ENCODE peak calls at places on chromosomes 4 and X, in six cellular contexts. One of them, this sample, is unnamed. For H3K36me3, the result is how much of the 10 kb centered on the place peaks cover.

GRCh38 chr4:4384837-4385236 is 2.1 kb upstream of the NSG1 start:
- DNase-seq in astrocyte: no peak
- DNase-seq in fibroblast of lung: no peak
- DNase-seq in tibial artery: no peak
- DNase-seq in heart left ventricle: no peak
- DNase-seq in left lung: no peak
- DNase-seq in this sample: peak

GRCh38 chr4:164540987-164541386 is 212.9 kb upstream of the SMIM31 start:
- DNase-seq in tibial artery: no peak
- DNase-seq in heart left ventricle: no peak
- DNase-seq in left lung: no peak
- DNase-seq in fibroblast of lung: no peak
- DNase-seq in astrocyte: no peak
- DNase-seq in this sample: no peak

GRCh38 chrX:39576081-39576701 is 521.6 kb downstream of the BCOR start:
- DNase-seq in fibroblast of lung: no peak
- DNase-seq in left lung: no peak
- DNase-seq in tibial artery: peak
- DNase-seq in astrocyte: no peak
- DNase-seq in heart left ventricle: no peak
- DNase-seq in this sample: no peak

GRCh38 chrX:104854188-104854587 is 288.2 kb downstream of the IL1RAPL2 start:
- DNase-seq in fibroblast of lung: no peak
- DNase-seq in heart left ventricle: no peak
- DNase-seq in left lung: no peak
- DNase-seq in astrocyte: peak
- DNase-seq in tibial artery: no peak
- DNase-seq in this sample: no peak

GRCh38 chrX:33183366-33183765 is 28.0 kb downstream of the DMD start:
- DNase-seq in astrocyte: peak
- DNase-seq in left lung: no peak
- DNase-seq in heart left ventricle: peak
- DNase-seq in fibroblast of lung: peak
- DNase-seq in tibial artery: peak
- DNase-seq in this sample: peak

GRCh38 chrX:96314974-96315373 is 369.7 kb upstream of the DIAPH2 start:
- DNase-seq in tibial artery: no peak
- DNase-seq in fibroblast of lung: peak
- DNase-seq in astrocyte: peak
- DNase-seq in heart left ventricle: no peak
- DNase-seq in left lung: no peak
- DNase-seq in this sample: peak

GRCh38 chr4:2462218-2462991 is 6.5 kb upstream of the RNF4 start:
- DNase-seq in tibial artery: peak
- DNase-seq in fibroblast of lung: peak
- DNase-seq in astrocyte: peak
- DNase-seq in left lung: peak
- DNase-seq in heart left ventricle: peak
- DNase-seq in this sample: peak

GRCh38 chr4:169976951-169977350 is 49.2 kb downstream of the MFAP3L start:
- DNase-seq in left lung: no peak
- DNase-seq in heart left ventricle: no peak
- DNase-seq in fibroblast of lung: no peak
- DNase-seq in tibial artery: no peak
- DNase-seq in astrocyte: no peak
- DNase-seq in this sample: no peak

GRCh38 chrX:20746690-20747089 is 480.0 kb upstream of the RPS6KA3 start:
- DNase-seq in heart left ventricle: no peak
- DNase-seq in tibial artery: no peak
- DNase-seq in fibroblast of lung: no peak
- DNase-seq in left lung: no peak
- DNase-seq in astrocyte: no peak
- DNase-seq in this sample: no peak

GRCh38 chr4:147620315-147620714 is 3.1 kb downstream of the TMEM184C start:
- DNase-seq in astrocyte: no peak
- DNase-seq in tibial artery: no peak
- DNase-seq in heart left ventricle: no peak
- DNase-seq in fibroblast of lung: no peak
- DNase-seq in left lung: no peak
- DNase-seq in this sample: no peak

GRCh38 chr4:6988016-6988715 is 55.0 kb upstream of the TADA2B start:
- DNase-seq in astrocyte: no peak
- DNase-seq in fibroblast of lung: no peak
- DNase-seq in tibial artery: no peak
- DNase-seq in left lung: no peak
- DNase-seq in heart left ventricle: no peak
- DNase-seq in this sample: no peak

GRCh38 chr4:173513651-173514050 is 16.4 kb downstream of the HAND2 start:
- DNase-seq in astrocyte: no peak
- DNase-seq in left lung: no peak
- DNase-seq in heart left ventricle: no peak
- DNase-seq in tibial artery: no peak
- DNase-seq in fibroblast of lung: no peak
- DNase-seq in this sample: no peak

GRCh38 chr4:142440093-142440492 is 406.0 kb downstream of the INPP4B start:
- DNase-seq in heart left ventricle: no peak
- DNase-seq in tibial artery: no peak
- DNase-seq in fibroblast of lung: no peak
- DNase-seq in astrocyte: peak
- DNase-seq in left lung: no peak
- DNase-seq in this sample: peak

GRCh38 chr4:120452006-120452405 is 385.4 kb upstream of the MAD2L1 start:
- DNase-seq in fibroblast of lung: no peak
- DNase-seq in left lung: no peak
- DNase-seq in astrocyte: no peak
- DNase-seq in heart left ventricle: no peak
- DNase-seq in tibial artery: no peak
- DNase-seq in this sample: no peak

GRCh38 chrX:123436512-123436911 is 252.4 kb downstream of the GRIA3 start:
- DNase-seq in left lung: no peak
- DNase-seq in heart left ventricle: no peak
- DNase-seq in astrocyte: no peak
- DNase-seq in tibial artery: no peak
- DNase-seq in fibroblast of lung: no peak
- DNase-seq in this sample: no peak

GRCh38 chr4:151721466-151721865 is 39.3 kb downstream of the GATB start:
- DNase-seq in tibial artery: no peak
- DNase-seq in astrocyte: no peak
- DNase-seq in left lung: no peak
- DNase-seq in fibroblast of lung: no peak
- DNase-seq in heart left ventricle: no peak
- DNase-seq in this sample: no peak

GRCh38 chrX:123818243-123818642 is 41.6 kb upstream of the XIAP start:
- DNase-seq in heart left ventricle: no peak
- DNase-seq in astrocyte: peak
- DNase-seq in tibial artery: no peak
- DNase-seq in left lung: no peak
- DNase-seq in fibroblast of lung: peak
- DNase-seq in this sample: peak

GRCh38 chrX:134287356-134287755 is 50.4 kb downstream of the CCDC160 start:
- DNase-seq in left lung: no peak
- DNase-seq in tibial artery: no peak
- DNase-seq in heart left ventricle: no peak
- DNase-seq in astrocyte: no peak
- DNase-seq in fibroblast of lung: no peak
- DNase-seq in this sample: no peak
- H3K36me3 ChIP-seq in left lung: under half
- H3K36me3 ChIP-seq in tibial artery: under half
- H3K36me3 ChIP-seq in heart left ventricle: under half
- H3K36me3 ChIP-seq in astrocyte: under half
- H3K36me3 ChIP-seq in fibroblast of lung: under half
- H3K36me3 ChIP-seq in this sample: under half

GRCh38 chr4:141233673-141234072 is 13.0 kb downstream of the ZNF330 start:
- DNase-seq in left lung: no peak
- DNase-seq in astrocyte: no peak
- DNase-seq in tibial artery: no peak
- DNase-seq in fibroblast of lung: no peak
- DNase-seq in heart left ventricle: no peak
- DNase-seq in this sample: no peak

DNA sequence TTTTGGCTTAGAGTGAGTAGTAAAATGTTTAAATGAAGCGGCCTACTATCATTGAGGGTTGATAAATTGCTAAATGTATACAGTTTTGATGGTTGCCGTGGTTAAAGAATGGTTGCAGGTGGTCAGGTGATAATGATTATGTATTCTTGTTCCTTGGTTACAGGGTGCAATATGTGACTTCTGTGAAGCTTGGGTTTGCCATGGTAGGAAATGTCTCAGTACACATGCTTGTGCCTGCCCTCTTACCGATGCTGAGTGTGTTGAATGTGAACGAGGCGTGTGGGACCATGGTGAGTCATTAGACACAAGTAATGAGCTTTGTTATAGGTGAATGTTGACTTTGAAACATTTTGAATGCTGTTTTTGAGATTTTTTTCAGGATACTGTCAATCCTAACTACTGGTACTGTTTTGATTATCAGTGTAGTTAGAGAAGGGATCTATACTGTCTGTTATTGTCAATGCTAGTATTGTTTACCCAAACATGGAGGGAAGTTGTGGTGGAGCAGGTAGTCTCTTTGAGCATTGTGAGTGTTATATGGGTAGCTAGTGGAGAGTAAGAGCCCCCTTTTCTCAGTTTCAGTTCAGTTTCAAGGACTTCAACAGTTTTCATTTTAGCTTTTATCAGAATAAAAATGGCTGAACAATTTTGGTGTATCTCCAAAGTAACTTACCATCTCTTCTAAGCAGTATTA is 8.9 kb downstream of the ZNF330 start:
- DNase-seq in heart left ventricle: no peak
- DNase-seq in astrocyte: no peak
- DNase-seq in fibroblast of lung: no peak
- DNase-seq in left lung: no peak
- DNase-seq in tibial artery: no peak
- DNase-seq in this sample: no peak
- H3K36me3 ChIP-seq in heart left ventricle: under half
- H3K36me3 ChIP-seq in astrocyte: half or more
- H3K36me3 ChIP-seq in fibroblast of lung: under half
- H3K36me3 ChIP-seq in left lung: under half
- H3K36me3 ChIP-seq in tibial artery: half or more
- H3K36me3 ChIP-seq in this sample: under half

DNA sequence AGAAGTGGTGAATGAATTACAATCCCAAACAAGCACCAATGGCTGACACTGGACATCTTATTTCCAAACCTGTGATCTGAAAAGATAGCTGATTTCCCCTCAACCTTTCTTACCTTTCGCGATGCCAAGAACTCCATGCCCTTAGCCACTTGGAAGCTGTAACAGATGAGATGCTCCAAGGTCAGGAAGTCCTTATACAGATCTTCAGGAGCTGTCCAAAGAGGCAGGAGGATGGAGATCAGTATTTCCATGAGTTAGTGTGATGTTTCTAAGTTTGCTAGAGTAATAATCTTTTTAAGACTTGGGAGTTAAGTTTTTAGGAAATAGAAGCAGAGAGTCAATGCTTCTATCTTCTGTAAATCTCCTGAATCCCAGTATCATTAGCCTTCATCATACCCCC is 32.9 kb downstream of the KDR start:
- DNase-seq in tibial artery: no peak
- DNase-seq in heart left ventricle: no peak
- DNase-seq in astrocyte: no peak
- DNase-seq in left lung: no peak
- DNase-seq in fibroblast of lung: no peak
- DNase-seq in this sample: no peak
- H3K36me3 ChIP-seq in tibial artery: half or more
- H3K36me3 ChIP-seq in heart left ventricle: under half
- H3K36me3 ChIP-seq in astrocyte: under half
- H3K36me3 ChIP-seq in left lung: under half
- H3K36me3 ChIP-seq in fibroblast of lung: under half
- H3K36me3 ChIP-seq in this sample: under half

DNA sequence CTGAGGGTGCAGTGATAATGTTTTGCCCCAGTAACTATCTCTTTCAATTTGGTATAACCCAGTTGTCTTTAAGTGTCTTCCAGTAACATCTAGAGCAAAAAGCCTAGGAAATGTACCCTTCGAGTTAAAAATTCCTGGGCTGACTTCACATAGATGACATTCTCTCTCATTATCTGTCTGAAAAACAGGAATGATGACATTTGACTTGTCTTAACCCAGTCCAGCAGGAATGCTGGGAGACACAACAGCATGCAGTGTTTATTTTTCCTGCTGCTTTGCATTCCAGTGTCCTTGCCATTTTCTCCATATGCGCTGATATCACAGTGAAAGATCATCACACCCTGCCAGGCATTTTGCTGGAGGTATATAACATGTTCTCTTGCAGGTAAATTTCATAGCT is 130.0 kb downstream of the SOWAHB start:
- DNase-seq in fibroblast of lung: no peak
- DNase-seq in heart left ventricle: no peak
- DNase-seq in left lung: no peak
- DNase-seq in tibial artery: no peak
- DNase-seq in astrocyte: peak
- DNase-seq in this sample: peak
- H3K36me3 ChIP-seq in fibroblast of lung: under half
- H3K36me3 ChIP-seq in heart left ventricle: under half
- H3K36me3 ChIP-seq in left lung: under half
- H3K36me3 ChIP-seq in tibial artery: under half
- H3K36me3 ChIP-seq in astrocyte: under half
- H3K36me3 ChIP-seq in this sample: under half

DNA sequence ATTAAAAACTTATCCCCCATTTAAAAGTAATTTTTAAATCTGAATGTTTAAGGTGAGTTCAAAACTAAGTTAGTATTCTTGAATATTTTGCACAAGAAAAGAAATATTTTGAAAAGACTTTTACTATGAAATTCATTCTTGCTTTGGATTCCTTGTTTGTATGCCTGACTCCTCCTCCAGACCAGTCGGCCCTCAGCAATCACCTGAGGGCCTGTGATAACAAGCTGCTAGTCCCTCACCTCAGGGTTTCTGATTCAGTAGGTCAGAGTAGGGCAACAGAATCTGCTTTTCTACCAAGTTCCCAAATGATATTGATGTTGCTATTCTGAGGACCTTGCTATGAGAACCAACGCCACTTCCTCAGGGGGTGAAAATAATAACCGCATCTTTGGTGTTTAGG is 154.7 kb downstream of the CDS1 start:
- DNase-seq in left lung: no peak
- DNase-seq in fibroblast of lung: no peak
- DNase-seq in heart left ventricle: no peak
- DNase-seq in tibial artery: no peak
- DNase-seq in astrocyte: no peak
- DNase-seq in this sample: no peak
- H3K36me3 ChIP-seq in left lung: under half
- H3K36me3 ChIP-seq in fibroblast of lung: under half
- H3K36me3 ChIP-seq in heart left ventricle: under half
- H3K36me3 ChIP-seq in tibial artery: half or more
- H3K36me3 ChIP-seq in astrocyte: under half
- H3K36me3 ChIP-seq in this sample: under half

DNA sequence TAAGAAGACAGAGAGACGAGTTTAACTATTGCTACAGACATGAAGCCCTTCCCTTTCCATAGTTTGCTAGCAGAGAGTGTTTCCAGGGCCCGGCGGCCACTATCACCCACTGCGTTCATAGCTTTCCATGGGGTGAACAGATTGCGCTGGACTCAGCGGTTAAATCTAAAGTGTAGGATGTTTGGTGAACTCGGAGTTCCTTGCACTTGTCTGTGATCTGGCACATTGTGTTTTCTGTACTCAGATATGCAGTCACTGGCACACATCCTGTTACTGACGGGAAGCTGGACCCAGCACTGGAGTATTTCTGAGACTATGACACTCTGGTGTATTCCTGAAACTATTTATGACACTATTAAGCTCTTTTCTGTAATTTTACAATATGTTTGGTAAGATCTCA is 13.9 kb downstream of the CD99 start:
- DNase-seq in tibial artery: no peak
- DNase-seq in fibroblast of lung: peak
- DNase-seq in left lung: no peak
- DNase-seq in astrocyte: peak
- DNase-seq in heart left ventricle: peak
- DNase-seq in this sample: no peak
- H3K36me3 ChIP-seq in tibial artery: under half
- H3K36me3 ChIP-seq in fibroblast of lung: under half
- H3K36me3 ChIP-seq in left lung: under half
- H3K36me3 ChIP-seq in astrocyte: under half
- H3K36me3 ChIP-seq in heart left ventricle: under half
- H3K36me3 ChIP-seq in this sample: under half